ENCODE peak calls at places on chromosome 1, in ten cellular contexts. O is activated T-cell treated with anti-CD3 and anti-CD28 coated beads for 1 hour, A is MV-4-11, Z is aorta, M is left ventricle myocardium inferior, R is RPMI7951, T is hepatic stellate cell, C is NCI-H1436, Y is AG20443, B is HTR-8/SVneo. S is an unnamed sample.

GRCh38 chr1:199759268-199759724 is 268.2 kb upstream of the NR5A2 start:
- DNase-seq in O (no peak), A (no peak), Z (no peak), M (no peak), R (peak), T (no peak), C (no peak), Y (no peak), B (peak), S (no peak)

GRCh38 chr1:83882906-83883305 is 116.0 kb downstream of the TTLL7 start:
- DNase-seq in O (no peak), A (peak), Z (no peak), M (no peak), R (peak), T (no peak), C (peak), Y (peak), B (no peak), S (no peak)

GRCh38 chr1:115712911-115713609 is 55.5 kb downstream of the CASQ2 start:
- DNase-seq in O (no peak), A (no peak), Z (no peak), M (no peak), R (no peak), T (no peak), C (no peak), Y (no peak), B (no peak), S (no peak)

GRCh38 chr1:201892211-201892610 is 3.5 kb downstream of the SHISA4 start:
- DNase-seq in O (no peak), A (no peak), Z (no peak), M (no peak), R (no peak), T (no peak), C (no peak), Y (no peak), B (no peak), S (no peak)

GRCh38 chr1:186812560-186812959 is 16.2 kb upstream of the PLA2G4A start:
- DNase-seq in O (no peak), A (no peak), Z (no peak), M (no peak), R (no peak), T (peak), C (no peak), Y (peak), B (no peak), S (no peak)

GRCh38 chr1:115322631-115323030 is 15.4 kb downstream of the NGF start:
- DNase-seq in O (no peak), A (no peak), Z (no peak), M (no peak), R (peak), T (no peak), C (no peak), Y (peak), B (no peak), S (no peak)

GRCh38 chr1:75136921-75137641 is 2.9 kb downstream of the LHX8 start:
- DNase-seq in O (no peak), A (peak), Z (no peak), M (no peak), R (peak), T (no peak), C (no peak), Y (peak), B (no peak), S (no peak)

GRCh38 chr1:42942444-42942843 is 16.2 kb downstream of the SLC2A1 start:
- DNase-seq in O (no peak), A (peak), Z (no peak), M (no peak), R (no peak), T (no peak), C (no peak), Y (no peak), B (no peak), S (no peak)

GRCh38 chr1:115978292-115978941 is 2.1 kb downstream of the SLC22A15 start:
- DNase-seq in O (no peak), A (peak), Z (no peak), M (no peak), R (no peak), T (no peak), C (no peak), Y (no peak), B (no peak), S (no peak)

GRCh38 chr1:224542783-224543440 is 73.2 kb upstream of the CNIH3 start:
- DNase-seq in O (no peak), A (peak), Z (no peak), M (no peak), R (peak), T (peak), C (no peak), Y (peak), B (peak), S (peak)

GRCh38 chr1:83052865-83053264 is 946.1 kb downstream of the TTLL7 start:
- DNase-seq in O (no peak), A (no peak), Z (no peak), M (no peak), R (no peak), T (no peak), C (no peak), Y (no peak), B (no peak), S (no peak)

GRCh38 chr1:210347112-210347511 is 18.4 kb downstream of the HHAT start:
- DNase-seq in O (no peak), A (peak), Z (no peak), M (no peak), R (no peak), T (no peak), C (no peak), Y (no peak), B (no peak), S (no peak)

GRCh38 chr1:16375521-16376359 is 8.7 kb downstream of the SZRD1 start:
- DNase-seq in O (no peak), A (no peak), Z (no peak), M (no peak), R (no peak), T (no peak), C (no peak), Y (no peak), B (no peak), S (no peak)

GRCh38 chr1:20430355-20431290 is 55.4 kb downstream of the CAMK2N1 start:
- DNase-seq in O (peak), A (no peak), Z (no peak), M (no peak), R (no peak), T (peak), C (peak), Y (peak), B (peak), S (peak)

GRCh38 chr1:25742316-25742715 is 57.7 kb upstream of the SELENON start:
- DNase-seq in O (no peak), A (no peak), Z (no peak), M (no peak), R (no peak), T (no peak), C (no peak), Y (no peak), B (no peak), S (no peak)

GRCh38 chr1:174949061-174949460 is 50.7 kb upstream of the CACYBP start:
- DNase-seq in O (no peak), A (no peak), Z (no peak), M (no peak), R (no peak), T (no peak), C (no peak), Y (no peak), B (no peak), S (no peak)

GRCh38 chr1:184947497-184948256 is 26.6 kb downstream of the NIBAN1 start:
- DNase-seq in O (no peak), A (no peak), Z (peak), M (no peak), R (no peak), T (no peak), C (no peak), Y (no peak), B (no peak), S (no peak)

GRCh38 chr1:165793951-165794350 is 25.3 kb upstream of the TMCO1 start:
- DNase-seq in O (no peak), A (no peak), Z (no peak), M (no peak), R (no peak), T (no peak), C (no peak), Y (no peak), B (no peak), S (no peak)

GRCh38 chr1:218460367-218460766 is 115.2 kb downstream of the TGFB2 start:
- DNase-seq in O (no peak), A (no peak), Z (peak), M (no peak), R (peak), T (peak), C (no peak), Y (peak), B (no peak), S (no peak)

GRCh38 chr1:15282810-15283474 is 35.9 kb downstream of the FHAD1 start:
- DNase-seq in O (no peak), A (no peak), Z (no peak), M (peak), R (no peak), T (no peak), C (no peak), Y (no peak), B (no peak), S (no peak)

GRCh38 chr1:112325504-112325903 is 70.5 kb upstream of the CTTNBP2NL start:
- DNase-seq in O (no peak), A (no peak), Z (no peak), M (no peak), R (no peak), T (no peak), C (no peak), Y (no peak), B (no peak), S (no peak)

GRCh38 chr1:9792156-9793042 is 31.4 kb downstream of the CLSTN1 start:
- DNase-seq in O (no peak), A (no peak), Z (no peak), M (no peak), R (peak), T (no peak), C (peak), Y (peak), B (peak), S (no peak)

GRCh38 chr1:33298623-33299277 is 22.1 kb downstream of the A3GALT2 start:
- DNase-seq in O (peak), A (peak), Z (peak), M (peak), R (peak), T (peak), C (peak), Y (peak), B (peak), S (peak)

GRCh38 chr1:5945445-5945844 is 46.8 kb downstream of the NPHP4 start:
- DNase-seq in O (no peak), A (no peak), Z (no peak), M (no peak), R (no peak), T (no peak), C (no peak), Y (peak), B (no peak), S (no peak)

GRCh38 chr1:11498956-11499824 is 20.2 kb downstream of the DISP3 start:
- DNase-seq in O (no peak), A (no peak), Z (no peak), M (no peak), R (no peak), T (no peak), C (no peak), Y (no peak), B (no peak), S (no peak)

GRCh38 chr1:210291786-210292275 is 36.9 kb upstream of the HHAT start:
- DNase-seq in O (no peak), A (no peak), Z (peak), M (no peak), R (peak), T (no peak), C (no peak), Y (peak), B (no peak), S (no peak)

GRCh38 chr1:5739561-5740078 is 252.6 kb downstream of the NPHP4 start:
- DNase-seq in O (no peak), A (no peak), Z (no peak), M (no peak), R (no peak), T (no peak), C (no peak), Y (no peak), B (no peak), S (no peak)

S was measured in Kasumi-1.